ENCODE peak calls at places on chromosomes 12 and 14, in four cellular contexts. One of them, this sample, is unnamed.

GRCh38 chr14:98651042-98651441 is 621.0 kb downstream of the BCL11B start:
- DNase-seq in H1: no peak
- DNase-seq in K562: no peak
- DNase-seq in GM12878: no peak
- DNase-seq in this sample: no peak

GRCh38 chr12:101018540-101018939 is 191.5 kb downstream of the SLC5A8 start:
- DNase-seq in H1: no peak
- DNase-seq in GM12878: no peak
- DNase-seq in K562: no peak
- DNase-seq in this sample: no peak

GRCh38 chr12:124024263-124024678 is 51.3 kb downstream of the ZNF664 start:
- DNase-seq in GM12878: no peak
- DNase-seq in H1: no peak
- DNase-seq in K562: peak; percentile 38
- DNase-seq in this sample: no peak

GRCh38 chr14:78405071-78405856 is 235.1 kb downstream of the NRXN3 start:
- DNase-seq in K562: no peak
- DNase-seq in H1: no peak
- DNase-seq in GM12878: no peak
- DNase-seq in this sample: peak; percentile 77

GRCh38 chr12:102702447-102703114 is 214.5 kb downstream of the PAH start:
- DNase-seq in K562: peak; percentile 63
- DNase-seq in H1: peak; percentile 65
- DNase-seq in GM12878: no peak
- DNase-seq in this sample: peak; percentile 48

GRCh38 chr12:113333877-113334785 is 778 bp downstream of the SLC8B1 start:
- DNase-seq in GM12878: no peak
- DNase-seq in H1: no peak
- DNase-seq in K562: no peak
- DNase-seq in this sample: no peak

GRCh38 chr14:66405158-66405557 is 81.0 kb upstream of the CCDC196 start:
- DNase-seq in GM12878: no peak
- DNase-seq in H1: no peak
- DNase-seq in K562: peak; percentile 8
- DNase-seq in this sample: no peak

GRCh38 chr12:78181544-78182162 is 351.0 kb downstream of the NAV3 start:
- DNase-seq in K562: no peak
- DNase-seq in GM12878: no peak
- DNase-seq in H1: no peak
- DNase-seq in this sample: peak; percentile 1

GRCh38 chr12:47362131-47362686 is 282.4 kb upstream of the AMIGO2 start:
- DNase-seq in K562: no peak
- DNase-seq in H1: no peak
- DNase-seq in GM12878: no peak
- DNase-seq in this sample: no peak

GRCh38 chr12:95548056-95548538 is 3.2 kb downstream of the USP44 start:
- DNase-seq in K562: peak; percentile 23
- DNase-seq in H1: peak; percentile 66
- DNase-seq in GM12878: no peak
- DNase-seq in this sample: peak; percentile 72

GRCh38 chr12:109764776-109765492 is 51.3 kb downstream of the FAM222A start:
- DNase-seq in H1: peak; percentile 37
- DNase-seq in K562: no peak
- DNase-seq in GM12878: no peak
- DNase-seq in this sample: peak; percentile 28

GRCh38 chr12:108850854-108851573 is 6.4 kb downstream of the SSH1 start:
- DNase-seq in H1: no peak
- DNase-seq in K562: peak; percentile 76
- DNase-seq in GM12878: peak; percentile 79
- DNase-seq in this sample: peak; percentile 85

GRCh38 chr14:72663956-72664650 is 229.8 kb downstream of the DPF3 start:
- DNase-seq in H1: no peak
- DNase-seq in K562: no peak
- DNase-seq in GM12878: no peak
- DNase-seq in this sample: no peak

GRCh38 chr14:102183922-102184677 is 44.4 kb downstream of the WDR20 start:
- DNase-seq in H1: no peak
- DNase-seq in K562: no peak
- DNase-seq in GM12878: no peak
- DNase-seq in this sample: no peak

GRCh38 chr14:59483360-59483759 is 848 bp downstream of the L3HYPDH start:
- DNase-seq in GM12878: no peak
- DNase-seq in H1: no peak
- DNase-seq in K562: peak; percentile 14
- DNase-seq in this sample: no peak

GRCh38 chr14:49551569-49551968 is 34.6 kb downstream of the RPS29 start:
- DNase-seq in GM12878: no peak
- DNase-seq in H1: no peak
- DNase-seq in K562: no peak
- DNase-seq in this sample: no peak

GRCh38 chr14:24162083-24162482 is 1.0 kb downstream of the IRF9 start:
- DNase-seq in GM12878: no peak
- DNase-seq in K562: no peak
- DNase-seq in H1: no peak
- DNase-seq in this sample: no peak

GRCh38 chr14:90805662-90806548 is 10.3 kb downstream of the TTC7B start:
- DNase-seq in H1: no peak
- DNase-seq in K562: peak; percentile 75
- DNase-seq in GM12878: no peak
- DNase-seq in this sample: no peak

GRCh38 chr14:76784881-76785280 is 23.6 kb downstream of the VASH1 start:
- DNase-seq in H1: peak; percentile 91
- DNase-seq in K562: peak; percentile 95
- DNase-seq in GM12878: no peak
- DNase-seq in this sample: peak; percentile 92

GRCh38 chr12:1796515-1797010 is 23.8 kb upstream of the LRTM2 start:
- DNase-seq in H1: peak; percentile 61
- DNase-seq in K562: no peak
- DNase-seq in GM12878: no peak
- DNase-seq in this sample: no peak

GRCh38 chr12:45259732-45260480 is 44.0 kb downstream of the ANO6 start:
- DNase-seq in K562: no peak
- DNase-seq in GM12878: no peak
- DNase-seq in H1: no peak
- DNase-seq in this sample: no peak

GRCh38 chr12:21379218-21379617 is 6.5 kb downstream of the IAPP start:
- DNase-seq in H1: no peak
- DNase-seq in GM12878: no peak
- DNase-seq in K562: no peak
- DNase-seq in this sample: no peak

GRCh38 chr12:64825143-64826011 is 930 bp downstream of the TBC1D30 start:
- DNase-seq in H1: peak; percentile 70
- DNase-seq in K562: no peak
- DNase-seq in GM12878: no peak
- DNase-seq in this sample: peak; percentile 64

GRCh38 chr12:49244161-49244560 is 20.7 kb upstream of the TUBA1C start:
- DNase-seq in K562: no peak
- DNase-seq in GM12878: no peak
- DNase-seq in H1: no peak
- DNase-seq in this sample: no peak

GRCh38 chr12:18153826-18154225 is 63.8 kb upstream of the RERGL start:
- DNase-seq in H1: no peak
- DNase-seq in GM12878: no peak
- DNase-seq in K562: no peak
- DNase-seq in this sample: no peak

GRCh38 chr12:2163172-2163927 is 110.6 kb downstream of the CACNA1C start:
- DNase-seq in GM12878: no peak
- DNase-seq in H1: no peak
- DNase-seq in K562: peak; percentile 16
- DNase-seq in this sample: no peak

GRCh38 chr12:117134059-117134458 is 34.8 kb upstream of the TESC start:
- DNase-seq in GM12878: no peak
- DNase-seq in H1: no peak
- DNase-seq in K562: no peak
- DNase-seq in this sample: no peak
- H2AFZ ChIP-seq in GM12878: peak overlapping the region; percentile 6
- H2AFZ ChIP-seq in H1: no peak overlapping the region
- H2AFZ ChIP-seq in K562: peak overlapping the region; percentile 81
- H2AFZ ChIP-seq in this sample: no peak overlapping the region

DNA sequence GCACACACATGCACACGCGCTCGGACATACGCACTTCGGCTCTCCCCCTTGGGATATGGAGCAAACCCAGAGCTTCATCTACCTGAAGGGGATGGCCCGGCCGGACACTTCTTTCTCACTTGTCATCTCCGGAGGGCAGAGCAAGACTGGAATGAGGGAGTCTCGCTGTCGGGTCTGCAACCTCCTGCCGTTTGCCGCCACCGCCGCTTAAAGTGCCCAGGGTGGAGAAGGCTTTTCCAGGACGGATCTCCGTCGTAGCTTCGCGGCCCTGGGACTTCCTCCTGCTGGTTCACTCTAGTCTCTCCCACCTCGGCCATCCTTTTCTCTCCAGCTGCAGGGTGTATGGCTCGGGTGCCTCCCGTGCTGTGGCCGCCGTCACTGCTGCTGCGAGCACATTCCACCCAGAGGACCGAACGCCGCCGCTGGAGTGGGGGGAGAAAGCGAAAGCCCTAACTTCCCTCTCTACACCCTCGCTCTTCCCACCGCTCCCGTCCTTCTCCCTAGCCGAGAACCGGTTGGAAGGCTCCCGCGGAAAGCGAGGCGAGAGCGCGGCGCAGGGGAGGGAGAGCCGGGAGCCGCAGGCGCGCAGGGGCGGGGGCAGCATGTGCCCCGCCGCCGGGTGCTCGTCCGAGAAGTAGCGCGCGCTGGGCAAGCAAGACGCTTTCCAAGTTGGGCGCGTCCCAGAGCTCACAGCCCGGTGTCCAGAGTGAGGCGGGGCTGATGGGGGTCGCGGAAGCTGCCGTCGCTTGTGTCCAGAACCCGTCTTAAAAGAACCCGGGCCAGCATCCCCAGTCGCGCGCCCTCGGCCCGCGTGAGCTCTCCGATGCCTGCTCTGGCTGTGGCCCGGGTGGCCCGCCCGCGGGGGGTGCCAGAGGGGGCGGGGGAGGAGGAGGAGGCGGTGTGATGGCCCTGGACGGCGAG is at the start of gene TRHDE:
- DNase-seq in K562: no peak
- DNase-seq in H1: peak; percentile 75
- DNase-seq in GM12878: no peak
- DNase-seq in this sample: peak; percentile 61
- TF ChIP-seq NRF1 in K562: no peak
- TF ChIP-seq NRF1 in H1: no peak
- TF ChIP-seq NRF1 in GM12878: no peak
- TF ChIP-seq NRF1 in this sample: no peak

GRCh38 chr12:40248034-40248433 is 23.2 kb downstream of the LRRK2 start:
- DNase-seq in GM12878: no peak
- DNase-seq in K562: no peak
- DNase-seq in H1: no peak
- DNase-seq in this sample: no peak

GRCh38 chr12:40254455-40255085 is 29.8 kb downstream of the LRRK2 start:
- DNase-seq in GM12878: no peak
- DNase-seq in H1: no peak
- DNase-seq in K562: no peak
- DNase-seq in this sample: no peak

GRCh38 chr12:40248585-40249297 is 23.9 kb downstream of the LRRK2 start:
- DNase-seq in H1: no peak
- DNase-seq in K562: no peak
- DNase-seq in GM12878: no peak
- DNase-seq in this sample: no peak

DNA sequence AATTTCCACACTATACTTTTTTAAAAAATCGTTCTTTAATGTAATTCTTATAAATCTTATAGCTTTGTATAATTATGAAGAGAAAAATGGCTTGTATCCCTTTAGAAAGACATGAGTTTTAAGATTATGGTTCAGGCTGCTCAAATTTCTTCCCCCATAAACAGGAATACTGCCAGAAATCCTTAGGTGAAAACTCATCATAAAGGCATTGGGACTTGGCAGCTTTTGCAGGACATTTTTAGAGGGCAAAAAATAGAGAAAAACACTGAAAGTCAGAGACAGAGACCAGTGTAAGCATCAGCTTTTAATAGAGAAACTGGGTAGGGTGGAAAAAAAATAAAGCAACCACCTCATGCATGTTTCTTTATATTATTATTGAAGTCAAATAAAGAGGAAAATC is 29.1 kb downstream of the LRRK2 start:
- DNase-seq in H1: no peak
- DNase-seq in GM12878: no peak
- DNase-seq in K562: no peak
- DNase-seq in this sample: no peak
- H2AFZ ChIP-seq in H1: no peak overlapping the region
- H2AFZ ChIP-seq in GM12878: no peak overlapping the region
- H2AFZ ChIP-seq in K562: no peak overlapping the region
- H2AFZ ChIP-seq in this sample: no peak overlapping the region

GRCh38 chr14:65277027-65277426 is 135.5 kb upstream of the FUT8 start:
- DNase-seq in GM12878: no peak
- DNase-seq in K562: no peak
- DNase-seq in H1: no peak
- DNase-seq in this sample: no peak
- TF ChIP-seq NRF1 in GM12878: no peak
- TF ChIP-seq NRF1 in K562: no peak
- TF ChIP-seq NRF1 in H1: no peak
- TF ChIP-seq NRF1 in this sample: no peak

DNA sequence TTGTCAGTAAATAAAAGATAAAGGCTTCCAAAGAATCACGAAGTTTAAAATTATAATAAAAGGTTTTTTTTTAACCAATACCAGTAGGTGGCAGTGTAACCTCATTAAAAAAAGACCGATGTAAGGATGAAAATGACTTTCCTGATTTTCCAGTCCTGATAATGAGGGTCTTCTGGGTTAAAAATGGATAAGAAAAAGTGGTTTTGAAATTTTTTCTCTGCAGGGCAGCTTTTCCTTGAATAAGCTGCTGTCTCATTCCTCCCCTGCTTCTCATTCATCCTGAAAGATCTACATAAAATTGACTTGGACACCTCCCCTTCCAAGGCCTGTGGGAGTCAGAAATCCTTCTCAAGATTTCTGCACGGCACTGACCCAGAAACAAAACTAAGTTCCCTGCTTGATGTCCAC is 58.9 kb upstream of the FBXO33 start:
- DNase-seq in K562: peak; percentile 7
- DNase-seq in H1: peak; percentile 46
- DNase-seq in GM12878: no peak
- DNase-seq in this sample: peak; percentile 1
- H2AFZ ChIP-seq in K562: no peak overlapping the region
- H2AFZ ChIP-seq in H1: peak overlapping the region; percentile 83
- H2AFZ ChIP-seq in GM12878: no peak overlapping the region
- H2AFZ ChIP-seq in this sample: no peak overlapping the region

GRCh38 chr14:96627811-96628775 is 125.9 kb downstream of the PAPOLA start:
- DNase-seq in H1: no peak
- DNase-seq in K562: no peak
- DNase-seq in GM12878: no peak
- DNase-seq in this sample: peak; percentile 1

GRCh38 chr14:96629082-96629481 is 126.9 kb downstream of the PAPOLA start:
- DNase-seq in GM12878: no peak
- DNase-seq in K562: no peak
- DNase-seq in H1: peak; percentile 11
- DNase-seq in this sample: peak; percentile 1

GRCh38 chr14:96626916-96627315 is 124.7 kb downstream of the PAPOLA start:
- DNase-seq in GM12878: no peak
- DNase-seq in K562: no peak
- DNase-seq in H1: no peak
- DNase-seq in this sample: no peak

GRCh38 chr14:96626121-96626768 is 124.1 kb downstream of the PAPOLA start:
- DNase-seq in H1: no peak
- DNase-seq in GM12878: no peak
- DNase-seq in K562: no peak
- DNase-seq in this sample: no peak

GRCh38 chr14:96627386-96627785 is 125.2 kb downstream of the PAPOLA start:
- DNase-seq in K562: no peak
- DNase-seq in H1: no peak
- DNase-seq in GM12878: no peak
- DNase-seq in this sample: no peak
- TF ChIP-seq NRF1 in K562: no peak
- TF ChIP-seq NRF1 in H1: no peak
- TF ChIP-seq NRF1 in GM12878: no peak
- TF ChIP-seq NRF1 in this sample: no peak